ENCODE peak calls at places on chromosomes 6 and 20, in four cellular contexts. A is fibroblast of gingiva; H is T-helper 2 cell treated with Interferon-gamma antibody and Interleukin-4, amounts not matched to agents 5 μg/mL and 100 μg/mL, for 36 hours; X is central memory CD4-positive, alpha-beta T cell. B is an unnamed sample.
A peak's percentile ranks its signal among the peaks of the same experiment; 100 is the strongest.

GRCh38 chr6:158816329-158816728 is 2.8 kb downstream of the EZR start:
- DNase-seq in A (no peak), H (peak; percentile 42), X (no peak), B (no peak)

GRCh38 chr6:170137911-170138910 is 152.7 kb downstream of the DLL1 start:
- DNase-seq in A (no peak), H (no peak), X (no peak), B (no peak)

GRCh38 chr6:158795516-158795915 is 23.7 kb downstream of the EZR start:
- DNase-seq in A (no peak), H (no peak), X (no peak), B (no peak)

GRCh38 chr20:50434653-50435396 is 75.4 kb upstream of the PTPN1 start:
- DNase-seq in A (peak; percentile 90), H (no peak), X (no peak), B (no peak)

GRCh38 chr6:2029130-2029794 is 216.1 kb downstream of the GMDS start:
- DNase-seq in A (no peak), H (no peak), X (no peak), B (no peak)

GRCh38 chr6:157620905-157621304 is 202.1 kb upstream of the SNX9 start:
- DNase-seq in A (no peak), H (no peak), X (no peak), B (no peak)

GRCh38 chr6:37059344-37060194 is 54.1 kb downstream of the FGD2 start:
- DNase-seq in A (peak; percentile 91), H (no peak), X (no peak), B (no peak)

GRCh38 chr6:49662231-49662876 is 25.7 kb upstream of the RHAG start:
- DNase-seq in A (no peak), H (no peak), X (no peak), B (no peak)

GRCh38 chr6:43361269-43361668 is 8.2 kb downstream of the ZNF318 start:
- DNase-seq in A (no peak), H (no peak), X (no peak), B (no peak)

GRCh38 chr20:45322952-45323383 is 14.9 kb upstream of the MATN4 start:
- DNase-seq in A (peak; percentile 72), H (no peak), X (no peak), B (peak; percentile 45)

GRCh38 chr6:14000901-14001300 is 76.1 kb downstream of the RNF182 start:
- DNase-seq in A (no peak), H (no peak), X (no peak), B (no peak)

GRCh38 chr6:43912598-43913387 is 142.8 kb downstream of the VEGFA start:
- DNase-seq in A (no peak), H (no peak), X (no peak), B (no peak)

GRCh38 chr20:36298795-36299339 is 7.3 kb upstream of the DLGAP4 start:
- DNase-seq in A (no peak), H (no peak), X (no peak), B (no peak)

GRCh38 chr6:45661667-45662066 is 283.9 kb upstream of the SUPT3H start:
- DNase-seq in A (peak; percentile 59), H (no peak), X (no peak), B (no peak)

GRCh38 chr20:63697868-63698545 is 1.6 kb downstream of the TNFRSF6B start:
- DNase-seq in A (no peak), H (no peak), X (no peak), B (no peak)

GRCh38 chr6:73455865-73456629 is 4.0 kb upstream of the CGAS start:
- DNase-seq in A (peak; percentile 9), H (no peak), X (no peak), B (no peak)

GRCh38 chr20:34938466-34939163 is 17.0 kb downstream of the GSS start:
- DNase-seq in A (peak; percentile 17), H (no peak), X (no peak), B (peak; percentile 22)

GRCh38 chr20:60011512-60012507 is 53.6 kb downstream of the CDH26 start:
- DNase-seq in A (no peak), H (no peak), X (no peak), B (no peak)

GRCh38 chr6:82818727-82819126 is 246.9 kb downstream of the UBE3D start:
- DNase-seq in A (peak; percentile 61), H (no peak), X (no peak), B (no peak)

GRCh38 chr20:41276317-41276751 is 41.2 kb downstream of the ZHX3 start:
- DNase-seq in A (peak; percentile 30), H (no peak), X (no peak), B (no peak)

GRCh38 chr20:23629542-23630391 is 8.0 kb downstream of the CST3 start:
- DNase-seq in A (no peak), H (no peak), X (no peak), B (no peak)

GRCh38 chr6:71268710-71269437 is 19.7 kb upstream of the OGFRL1 start:
- DNase-seq in A (no peak), H (no peak), X (no peak), B (no peak)

GRCh38 chr6:113570651-113571050 is 286.5 kb upstream of the MARCKS start:
- DNase-seq in A (no peak), H (no peak), X (no peak), B (no peak)

GRCh38 chr6:20605581-20605980 is 71.3 kb downstream of the CDKAL1 start:
- DNase-seq in A (peak; percentile 73), H (no peak), X (no peak), B (no peak)

GRCh38 chr6:152404458-152404857 is 232.7 kb downstream of the SYNE1 start:
- DNase-seq in A (no peak), H (no peak), X (no peak), B (no peak)

GRCh38 chr6:83852528-83853177 is 507 bp upstream of the RIPPLY2 start:
- DNase-seq in A (no peak), H (no peak), X (no peak), B (no peak)

GRCh38 chr20:53718622-53719021 is 125.0 kb upstream of the ZNF217 start:
- DNase-seq in A (no peak), H (no peak), X (no peak), B (no peak)

GRCh38 chr6:142118926-142119325 is 13.8 kb upstream of the GJE1 start:
- DNase-seq in A (no peak), H (no peak), X (no peak), B (no peak)

GRCh38 chr6:15358579-15359327 is 112.9 kb downstream of the JARID2 start:
- DNase-seq in A (no peak), H (no peak), X (no peak), B (peak; percentile 54)

GRCh38 chr20:33303595-33303994 is 20.6 kb downstream of the BPIFB1 start:
- DNase-seq in A (no peak), H (no peak), X (no peak), B (no peak)

GRCh38 chr6:168026925-168027324 is 29.5 kb downstream of the KIF25 start:
- DNase-seq in A (no peak), H (no peak), X (no peak), B (no peak)

GRCh38 chr6:169800116-169800667 is 48.8 kb downstream of the ERMARD start:
- DNase-seq in A (peak; percentile 49), H (no peak), X (no peak), B (no peak)

GRCh38 chr6:24821860-24822444 is 23.2 kb upstream of the ARMH2 start:
- DNase-seq in A (no peak), H (no peak), X (no peak), B (no peak)

GRCh38 chr6:138833819-138834539 is 38.1 kb downstream of the ECT2L start:
- DNase-seq in A (no peak), H (no peak), X (no peak), B (no peak)

GRCh38 chr6:81215092-81215432 is 537.4 kb downstream of the TENT5A start:
- DNase-seq in A (no peak), H (no peak), X (no peak), B (no peak)

GRCh38 chr6:131419698-131420097 is 153.3 kb upstream of the ARG1 start:
- DNase-seq in A (no peak), H (no peak), X (no peak), B (no peak)

GRCh38 chr6:109420751-109421150 is 19.7 kb downstream of the PPIL6 start:
- DNase-seq in A (no peak), H (no peak), X (no peak), B (no peak)

GRCh38 chr20:20864346-20865096 is 152.1 kb upstream of the RALGAPA2 start:
- DNase-seq in A (no peak), H (no peak), X (no peak), B (no peak)

GRCh38 chr6:131213501-131213990 is 78.3 kb downstream of the AKAP7 start:
- DNase-seq in A (peak; percentile 32), H (no peak), X (no peak), B (no peak)

GRCh38 chr6:85574932-85575598 is 18.6 kb downstream of the SNX14 start:
- DNase-seq in A (peak; percentile 56), H (no peak), X (no peak), B (no peak)

B was measured in naive B cell.